ENCODE peak calls at places on chromosomes 12 and 14, in four cellular contexts. Z is T-helper 9 cell, A is GM12891, N is upper lobe of right lung. E is an unnamed sample.

GRCh38 chr12:68675098-68675842 is 11.5 kb upstream of the NUP107 start:
- DNase-seq in N (no peak), Z (peak; percentile 44), A (no peak), E (peak; percentile 17)

GRCh38 chr14:77123381-77124344 is 17.9 kb downstream of the ZDHHC22 start:
- DNase-seq in Z (no peak), N (peak; percentile 85), A (no peak), E (peak; percentile 98)

GRCh38 chr14:90499908-90500664 is 103.3 kb downstream of the CALM1 start:
- DNase-seq in N (peak; percentile 40), A (no peak), Z (no peak), E (no peak)

GRCh38 chr14:64060648-64061096 is 207.9 kb downstream of the SYNE2 start:
- DNase-seq in A (no peak), N (no peak), Z (no peak), E (peak; percentile 19)

GRCh38 chr14:106436310-106436905 is 910.0 kb downstream of the TMEM121 start:
- DNase-seq in Z (peak; percentile 65), A (no peak), N (peak; percentile 76), E (peak; percentile 77)

GRCh38 chr12:115313929-115314328 is 630.0 kb upstream of the TBX3 start:
- DNase-seq in Z (no peak), N (no peak), A (no peak), E (no peak)

GRCh38 chr14:91330846-91331245 is 86.3 kb upstream of the GPR68 start:
- DNase-seq in N (no peak), Z (no peak), A (no peak), E (no peak)

GRCh38 chr14:33568935-33569579 is 381.8 kb downstream of the EGLN3 start:
- DNase-seq in A (no peak), Z (no peak), N (no peak), E (no peak)

GRCh38 chr14:100708349-100709217 is 18.1 kb upstream of the DLK1 start:
- DNase-seq in N (peak; percentile 87), Z (no peak), A (no peak), E (peak; percentile 78)

GRCh38 chr14:25049559-25050493 is at the start of gene STXBP6:
- DNase-seq in N (peak; percentile 83), Z (no peak), A (peak; percentile 22), E (peak; percentile 88)

GRCh38 chr14:98548071-98548686 is 723.8 kb downstream of the BCL11B start:
- DNase-seq in A (no peak), Z (no peak), N (no peak), E (no peak)

GRCh38 chr12:111673503-111673902 is 12.3 kb downstream of the BRAP start:
- DNase-seq in A (no peak), Z (no peak), N (no peak), E (peak; percentile 18)

GRCh38 chr12:69553626-69554248 is 31.5 kb upstream of the CCT2 start:
- DNase-seq in Z (no peak), A (no peak), N (no peak), E (peak; percentile 76)

GRCh38 chr14:65203574-65203973 is 101.3 kb upstream of the MAX start:
- DNase-seq in Z (no peak), A (no peak), N (no peak), E (no peak)

GRCh38 chr12:56081393-56082347 is 1.7 kb downstream of the ERBB3 start:
- DNase-seq in N (no peak), A (no peak), Z (no peak), E (peak; percentile 11)

GRCh38 chr12:59383426-59383822 is 212.4 kb upstream of the SLC16A7 start:
- DNase-seq in A (no peak), N (no peak), Z (no peak), E (peak; percentile 57)

GRCh38 chr12:113133036-113133435 is 2.5 kb downstream of the RASAL1 start:
- DNase-seq in A (no peak), N (no peak), Z (no peak), E (no peak)

GRCh38 chr12:125110641-125111360 is 45.6 kb downstream of the AACS start:
- DNase-seq in Z (no peak), N (no peak), A (no peak), E (no peak)

GRCh38 chr14:56855891-56856461 is 45.7 kb upstream of the OTX2 start:
- DNase-seq in A (no peak), N (no peak), Z (no peak), E (peak; percentile 97)

GRCh38 chr12:67650127-67650495 is 1.6 kb downstream of the DYRK2 start:
- DNase-seq in N (no peak), Z (no peak), A (no peak), E (peak; percentile 51)

GRCh38 chr12:31308116-31308515 is 17.8 kb downstream of the SINHCAF start:
- DNase-seq in N (no peak), A (no peak), Z (no peak), E (no peak)

GRCh38 chr14:81401420-81402122 is 1.4 kb upstream of the STON2 start:
- DNase-seq in Z (no peak), A (no peak), N (no peak), E (no peak)

GRCh38 chr12:49900371-49900770 is 3.3 kb downstream of the FAIM2 start:
- DNase-seq in N (no peak), A (no peak), Z (no peak), E (no peak)